ENCODE peak calls at places on chromosomes 7 and 10, in four cellular contexts. One of them, this sample, is unnamed.

GRCh38 chr10:122323941-122324675 is 50.4 kb upstream of the PLEKHA1 start:
- DNase-seq in uterus: no peak
- DNase-seq in Calu3: no peak
- DNase-seq in brain microvascular endothelial cell: no peak
- DNase-seq in this sample: no peak

GRCh38 chr10:26799342-26799741 is 61.4 kb downstream of the ABI1 start:
- DNase-seq in uterus: no peak
- DNase-seq in Calu3: no peak
- DNase-seq in brain microvascular endothelial cell: no peak
- DNase-seq in this sample: peak; percentile 33

GRCh38 chr7:39621261-39621660 is 2.1 kb upstream of the RALA start:
- DNase-seq in uterus: no peak
- DNase-seq in Calu3: no peak
- DNase-seq in brain microvascular endothelial cell: peak; percentile 91
- DNase-seq in this sample: no peak

GRCh38 chr10:17647316-17647715 is 3.4 kb downstream of the STAM start:
- DNase-seq in uterus: no peak
- DNase-seq in Calu3: no peak
- DNase-seq in brain microvascular endothelial cell: no peak
- DNase-seq in this sample: no peak

GRCh38 chr10:99551158-99551557 is 18.4 kb downstream of the NKX2-3 start:
- DNase-seq in uterus: no peak
- DNase-seq in Calu3: no peak
- DNase-seq in brain microvascular endothelial cell: peak; percentile 11
- DNase-seq in this sample: no peak

GRCh38 chr7:116328161-116328560 is 117.8 kb downstream of the TES start:
- DNase-seq in uterus: no peak
- DNase-seq in Calu3: no peak
- DNase-seq in brain microvascular endothelial cell: no peak
- DNase-seq in this sample: no peak

GRCh38 chr7:55413442-55413841 is 48.3 kb downstream of the LANCL2 start:
- DNase-seq in uterus: no peak
- DNase-seq in Calu3: no peak
- DNase-seq in brain microvascular endothelial cell: no peak
- DNase-seq in this sample: no peak

GRCh38 chr10:103564799-103565365 is 71.4 kb downstream of the NEURL1 start:
- DNase-seq in uterus: no peak
- DNase-seq in Calu3: no peak
- DNase-seq in brain microvascular endothelial cell: peak; percentile 8
- DNase-seq in this sample: peak; percentile 80

GRCh38 chr7:14424675-14425074 is 435.2 kb upstream of the ETV1 start:
- DNase-seq in uterus: no peak
- DNase-seq in Calu3: peak; percentile 9
- DNase-seq in brain microvascular endothelial cell: no peak
- DNase-seq in this sample: no peak

GRCh38 chr10:112872728-112873127 is 77.3 kb upstream of the TCF7L2 start:
- DNase-seq in uterus: no peak
- DNase-seq in Calu3: no peak
- DNase-seq in brain microvascular endothelial cell: no peak
- DNase-seq in this sample: no peak
- TF ChIP-seq CTCF in uterus: no peak
- TF ChIP-seq CTCF in Calu3: no peak
- TF ChIP-seq CTCF in brain microvascular endothelial cell: peak; percentile 60
- TF ChIP-seq CTCF in this sample: no peak

GRCh38 chr7:102152672-102153585 is 133.7 kb upstream of the SH2B2 start:
- DNase-seq in uterus: peak; percentile 36
- DNase-seq in Calu3: peak; percentile 81
- DNase-seq in brain microvascular endothelial cell: peak; percentile 31
- DNase-seq in this sample: no peak

GRCh38 chr7:102154425-102154824 is 132.2 kb upstream of the SH2B2 start:
- DNase-seq in uterus: no peak
- DNase-seq in Calu3: no peak
- DNase-seq in brain microvascular endothelial cell: no peak
- DNase-seq in this sample: no peak

GRCh38 chr7:102156867-102157266 is 129.8 kb upstream of the SH2B2 start:
- DNase-seq in uterus: no peak
- DNase-seq in Calu3: no peak
- DNase-seq in brain microvascular endothelial cell: no peak
- DNase-seq in this sample: no peak

GRCh38 chr7:102153586-102153948 is 133.1 kb upstream of the SH2B2 start:
- DNase-seq in uterus: no peak
- DNase-seq in Calu3: no peak
- DNase-seq in brain microvascular endothelial cell: no peak
- DNase-seq in this sample: no peak

GRCh38 chr7:102155821-102156441 is 130.7 kb upstream of the SH2B2 start:
- DNase-seq in uterus: no peak
- DNase-seq in Calu3: no peak
- DNase-seq in brain microvascular endothelial cell: no peak
- DNase-seq in this sample: no peak
- TF ChIP-seq CTCF in uterus: no peak
- TF ChIP-seq CTCF in Calu3: no peak
- TF ChIP-seq CTCF in brain microvascular endothelial cell: no peak
- TF ChIP-seq CTCF in this sample: no peak

GRCh38 chr7:104643587-104644217 is 315.3 kb downstream of the LHFPL3 start:
- DNase-seq in uterus: no peak
- DNase-seq in Calu3: peak; percentile 3
- DNase-seq in brain microvascular endothelial cell: peak; percentile 13
- DNase-seq in this sample: peak; percentile 16
- TF ChIP-seq CTCF in uterus: no peak
- TF ChIP-seq CTCF in Calu3: no peak
- TF ChIP-seq CTCF in brain microvascular endothelial cell: peak; percentile 80
- TF ChIP-seq CTCF in this sample: no peak

GRCh38 chr10:1660386-1660785 is 76.9 kb downstream of the ADARB2 start:
- DNase-seq in uterus: no peak
- DNase-seq in Calu3: no peak
- DNase-seq in brain microvascular endothelial cell: no peak
- DNase-seq in this sample: no peak

GRCh38 chr10:1657500-1657899 is 79.8 kb downstream of the ADARB2 start:
- DNase-seq in uterus: no peak
- DNase-seq in Calu3: no peak
- DNase-seq in brain microvascular endothelial cell: no peak
- DNase-seq in this sample: no peak

GRCh38 chr10:1661416-1661815 is 75.9 kb downstream of the ADARB2 start:
- DNase-seq in uterus: no peak
- DNase-seq in Calu3: no peak
- DNase-seq in brain microvascular endothelial cell: no peak
- DNase-seq in this sample: no peak

GRCh38 chr10:1660815-1661214 is 76.5 kb downstream of the ADARB2 start:
- DNase-seq in uterus: no peak
- DNase-seq in Calu3: no peak
- DNase-seq in brain microvascular endothelial cell: no peak
- DNase-seq in this sample: no peak

DNA sequence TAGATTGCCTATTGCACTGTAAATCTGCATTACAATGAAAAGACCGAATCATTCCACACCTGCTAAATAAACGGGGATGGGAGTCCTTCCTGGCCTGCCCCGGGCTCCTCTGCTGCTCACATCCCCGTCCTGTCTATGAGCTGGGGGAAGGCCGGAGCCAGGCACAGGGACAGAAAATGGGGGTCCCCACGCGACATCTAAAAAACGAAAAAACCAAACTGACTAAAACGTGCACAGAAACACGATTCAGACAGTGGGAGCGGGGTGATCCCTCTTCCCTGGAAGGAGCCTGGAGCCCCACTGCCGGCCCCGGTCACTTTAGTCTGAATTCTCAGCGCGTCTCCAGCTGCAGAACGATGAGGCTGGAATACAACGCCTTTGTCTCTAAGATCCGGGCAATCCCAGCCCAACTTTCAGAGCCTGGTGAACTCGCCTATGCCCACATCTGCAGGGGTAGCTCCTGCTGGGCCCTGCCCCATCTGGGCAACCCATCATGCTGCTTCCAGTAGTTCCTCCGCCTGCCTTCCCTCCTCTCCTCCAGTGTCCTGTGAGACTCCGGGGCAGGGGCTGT is 78.0 kb downstream of the ADARB2 start:
- DNase-seq in uterus: no peak
- DNase-seq in Calu3: no peak
- DNase-seq in brain microvascular endothelial cell: no peak
- DNase-seq in this sample: no peak
- TF ChIP-seq CTCF in uterus: no peak
- TF ChIP-seq CTCF in Calu3: no peak
- TF ChIP-seq CTCF in brain microvascular endothelial cell: no peak
- TF ChIP-seq CTCF in this sample: no peak

GRCh38 chr10:116026315-116026714 is 246.7 kb downstream of the GFRA1 start:
- DNase-seq in uterus: no peak
- DNase-seq in Calu3: no peak
- DNase-seq in brain microvascular endothelial cell: no peak
- DNase-seq in this sample: no peak
- TF ChIP-seq CTCF in uterus: no peak
- TF ChIP-seq CTCF in Calu3: no peak
- TF ChIP-seq CTCF in brain microvascular endothelial cell: peak; percentile 46
- TF ChIP-seq CTCF in this sample: no peak

DNA sequence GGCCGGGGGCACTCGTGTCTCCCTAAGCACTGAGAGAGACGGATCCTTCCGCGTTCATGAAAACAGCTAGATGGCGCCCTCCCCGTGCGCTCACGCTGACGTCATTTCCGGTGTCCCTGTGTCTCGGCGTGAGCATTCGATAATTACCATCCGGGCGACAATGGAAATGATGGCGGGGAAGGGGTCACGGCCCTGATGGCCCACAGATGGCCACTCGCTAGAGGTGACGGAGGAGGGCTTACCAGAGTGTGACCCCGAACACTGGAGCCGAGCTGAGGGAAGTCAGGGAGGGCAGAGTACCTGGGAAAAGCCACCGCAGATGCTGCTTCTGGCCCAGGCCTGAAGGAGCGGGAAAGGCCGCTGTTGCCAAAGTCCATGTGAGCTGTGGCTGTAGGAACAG is 222.9 kb downstream of the TCERG1L start:
- DNase-seq in uterus: no peak
- DNase-seq in Calu3: no peak
- DNase-seq in brain microvascular endothelial cell: no peak
- DNase-seq in this sample: no peak
- TF ChIP-seq CTCF in uterus: no peak
- TF ChIP-seq CTCF in Calu3: no peak
- TF ChIP-seq CTCF in brain microvascular endothelial cell: no peak
- TF ChIP-seq CTCF in this sample: no peak

DNA sequence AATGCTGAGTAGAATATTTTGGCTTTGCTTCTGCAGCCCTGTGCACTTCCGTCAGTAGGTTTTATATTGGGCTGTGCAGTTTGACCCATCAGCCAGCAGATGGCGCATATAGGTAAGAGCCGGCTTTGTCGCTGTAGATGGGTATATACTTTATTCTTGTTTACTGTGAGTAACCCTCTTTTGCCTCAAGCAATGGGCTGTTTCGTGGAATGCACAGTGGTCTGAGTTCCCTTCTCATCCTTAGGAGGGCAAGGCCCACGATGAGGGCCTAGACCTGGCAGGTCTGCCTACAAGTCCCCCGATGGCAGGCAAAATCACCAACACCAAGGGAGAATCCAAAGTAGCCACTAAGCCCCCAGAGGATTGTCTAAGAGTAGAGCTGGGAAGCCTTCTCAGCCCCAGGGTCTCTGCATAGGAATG is 1002.9 kb upstream of the KCND2 start:
- DNase-seq in uterus: peak; percentile 43
- DNase-seq in Calu3: peak; percentile 58
- DNase-seq in brain microvascular endothelial cell: peak; percentile 67
- DNase-seq in this sample: peak; percentile 18
- TF ChIP-seq CTCF in uterus: peak; percentile 73
- TF ChIP-seq CTCF in Calu3: peak; percentile 64
- TF ChIP-seq CTCF in brain microvascular endothelial cell: peak; percentile 95
- TF ChIP-seq CTCF in this sample: peak; percentile 81

GRCh38 chr10:109022417-109023049 is 900.8 kb downstream of the XPNPEP1 start:
- DNase-seq in uterus: no peak
- DNase-seq in Calu3: no peak
- DNase-seq in brain microvascular endothelial cell: no peak
- DNase-seq in this sample: no peak

GRCh38 chr10:109018892-109019507 is 904.3 kb downstream of the XPNPEP1 start:
- DNase-seq in uterus: no peak
- DNase-seq in Calu3: no peak
- DNase-seq in brain microvascular endothelial cell: no peak
- DNase-seq in this sample: no peak
- TF ChIP-seq CTCF in uterus: no peak
- TF ChIP-seq CTCF in Calu3: no peak
- TF ChIP-seq CTCF in brain microvascular endothelial cell: peak; percentile 15
- TF ChIP-seq CTCF in this sample: no peak

GRCh38 chr7:19621740-19622139 is 87.1 kb downstream of the POLR1F start:
- DNase-seq in uterus: no peak
- DNase-seq in Calu3: no peak
- DNase-seq in brain microvascular endothelial cell: peak; percentile 27
- DNase-seq in this sample: no peak
- TF ChIP-seq CTCF in uterus: no peak
- TF ChIP-seq CTCF in Calu3: peak; percentile 12
- TF ChIP-seq CTCF in brain microvascular endothelial cell: peak; percentile 35
- TF ChIP-seq CTCF in this sample: no peak